ENCODE peak calls at places on chromosomes 16 and 17, in seven cellular contexts. One of them, this sample, is unnamed.

GRCh38 chr17:8997994-8998628 is 23.2 kb upstream of the NTN1 start:
- DNase-seq in right lobe of liver: peak; percentile 66
- DNase-seq in neural progenitor cell: peak; percentile 76
- DNase-seq in OCI-LY7: peak; percentile 73
- DNase-seq in brain microvascular endothelial cell: peak; percentile 56
- DNase-seq in cardiac muscle cell: peak; percentile 68
- DNase-seq in astrocyte of the cerebellum: peak; percentile 9
- DNase-seq in this sample: no peak

GRCh38 chr17:14334919-14335318 is 34.0 kb downstream of the HS3ST3B1 start:
- DNase-seq in right lobe of liver: no peak
- DNase-seq in neural progenitor cell: no peak
- DNase-seq in OCI-LY7: no peak
- DNase-seq in brain microvascular endothelial cell: no peak
- DNase-seq in cardiac muscle cell: peak; percentile 46
- DNase-seq in astrocyte of the cerebellum: no peak
- DNase-seq in this sample: no peak

GRCh38 chr17:2706911-2707510 is 4.6 kb downstream of the CLUH start:
- DNase-seq in right lobe of liver: peak; percentile 40
- DNase-seq in neural progenitor cell: no peak
- DNase-seq in OCI-LY7: no peak
- DNase-seq in brain microvascular endothelial cell: no peak
- DNase-seq in cardiac muscle cell: no peak
- DNase-seq in astrocyte of the cerebellum: no peak
- DNase-seq in this sample: no peak

GRCh38 chr17:72725432-72726068 is 366.9 kb downstream of the SLC39A11 start:
- DNase-seq in right lobe of liver: peak; percentile 67
- DNase-seq in neural progenitor cell: peak; percentile 85
- DNase-seq in OCI-LY7: peak; percentile 80
- DNase-seq in brain microvascular endothelial cell: peak; percentile 38
- DNase-seq in cardiac muscle cell: peak; percentile 69
- DNase-seq in astrocyte of the cerebellum: peak; percentile 41
- DNase-seq in this sample: no peak

GRCh38 chr16:16007743-16008111 is 58.3 kb downstream of the ABCC1 start:
- DNase-seq in right lobe of liver: no peak
- DNase-seq in neural progenitor cell: no peak
- DNase-seq in OCI-LY7: peak; percentile 94
- DNase-seq in brain microvascular endothelial cell: no peak
- DNase-seq in cardiac muscle cell: no peak
- DNase-seq in astrocyte of the cerebellum: no peak
- DNase-seq in this sample: no peak

GRCh38 chr17:5413682-5414081 is 5.8 kb downstream of the NUP88 start:
- DNase-seq in right lobe of liver: no peak
- DNase-seq in neural progenitor cell: no peak
- DNase-seq in OCI-LY7: no peak
- DNase-seq in brain microvascular endothelial cell: peak; percentile 39
- DNase-seq in cardiac muscle cell: peak; percentile 87
- DNase-seq in astrocyte of the cerebellum: peak; percentile 82
- DNase-seq in this sample: no peak

GRCh38 chr16:14677627-14678026 is 16.5 kb downstream of the PLA2G10 start:
- DNase-seq in right lobe of liver: no peak
- DNase-seq in neural progenitor cell: no peak
- DNase-seq in OCI-LY7: no peak
- DNase-seq in brain microvascular endothelial cell: no peak
- DNase-seq in cardiac muscle cell: no peak
- DNase-seq in astrocyte of the cerebellum: no peak
- DNase-seq in this sample: no peak

GRCh38 chr16:23537390-23537789 is 19.8 kb downstream of the EARS2 start:
- DNase-seq in right lobe of liver: no peak
- DNase-seq in neural progenitor cell: no peak
- DNase-seq in OCI-LY7: no peak
- DNase-seq in brain microvascular endothelial cell: no peak
- DNase-seq in cardiac muscle cell: no peak
- DNase-seq in astrocyte of the cerebellum: no peak
- DNase-seq in this sample: no peak

GRCh38 chr17:71580220-71580619 is 540.6 kb upstream of the SOX9 start:
- DNase-seq in right lobe of liver: no peak
- DNase-seq in neural progenitor cell: no peak
- DNase-seq in OCI-LY7: no peak
- DNase-seq in brain microvascular endothelial cell: no peak
- DNase-seq in cardiac muscle cell: no peak
- DNase-seq in astrocyte of the cerebellum: no peak
- DNase-seq in this sample: no peak

GRCh38 chr17:3959921-3960601 is 4.2 kb downstream of the ATP2A3 start:
- DNase-seq in right lobe of liver: no peak
- DNase-seq in neural progenitor cell: no peak
- DNase-seq in OCI-LY7: no peak
- DNase-seq in brain microvascular endothelial cell: no peak
- DNase-seq in cardiac muscle cell: no peak
- DNase-seq in astrocyte of the cerebellum: no peak
- DNase-seq in this sample: no peak

GRCh38 chr17:12415031-12415430 is 250.7 kb upstream of the MYOCD start:
- DNase-seq in right lobe of liver: no peak
- DNase-seq in neural progenitor cell: no peak
- DNase-seq in OCI-LY7: no peak
- DNase-seq in brain microvascular endothelial cell: peak; percentile 88
- DNase-seq in cardiac muscle cell: no peak
- DNase-seq in astrocyte of the cerebellum: peak; percentile 12
- DNase-seq in this sample: no peak

GRCh38 chr17:20063665-20064648 is 54.8 kb downstream of the SPECC1 start:
- DNase-seq in right lobe of liver: peak; percentile 31
- DNase-seq in neural progenitor cell: no peak
- DNase-seq in OCI-LY7: no peak
- DNase-seq in brain microvascular endothelial cell: peak; percentile 54
- DNase-seq in cardiac muscle cell: peak; percentile 95
- DNase-seq in astrocyte of the cerebellum: peak; percentile 85
- DNase-seq in this sample: peak; percentile 39

GRCh38 chr16:70682239-70683145 is 3.4 kb downstream of the MTSS2 start:
- DNase-seq in right lobe of liver: peak; percentile 76
- DNase-seq in neural progenitor cell: no peak
- DNase-seq in OCI-LY7: no peak
- DNase-seq in brain microvascular endothelial cell: no peak
- DNase-seq in cardiac muscle cell: no peak
- DNase-seq in astrocyte of the cerebellum: no peak
- DNase-seq in this sample: no peak

GRCh38 chr16:62079236-62079635 is 43.0 kb upstream of the CDH8 start:
- DNase-seq in right lobe of liver: no peak
- DNase-seq in neural progenitor cell: no peak
- DNase-seq in OCI-LY7: no peak
- DNase-seq in brain microvascular endothelial cell: peak; percentile 31
- DNase-seq in cardiac muscle cell: no peak
- DNase-seq in astrocyte of the cerebellum: no peak
- DNase-seq in this sample: no peak

GRCh38 chr17:31052187-31052889 is 42.4 kb upstream of the NF1 start:
- DNase-seq in right lobe of liver: peak; percentile 22
- DNase-seq in neural progenitor cell: no peak
- DNase-seq in OCI-LY7: no peak
- DNase-seq in brain microvascular endothelial cell: peak; percentile 94
- DNase-seq in cardiac muscle cell: peak; percentile 95
- DNase-seq in astrocyte of the cerebellum: peak; percentile 97
- DNase-seq in this sample: no peak

GRCh38 chr16:53094013-53094630 is 39.3 kb downstream of the CHD9 start:
- DNase-seq in right lobe of liver: peak; percentile 65
- DNase-seq in neural progenitor cell: no peak
- DNase-seq in OCI-LY7: peak; percentile 71
- DNase-seq in brain microvascular endothelial cell: peak; percentile 48
- DNase-seq in cardiac muscle cell: no peak
- DNase-seq in astrocyte of the cerebellum: no peak
- DNase-seq in this sample: no peak

GRCh38 chr16:77410449-77410848 is 24.4 kb downstream of the ADAMTS18 start:
- DNase-seq in right lobe of liver: no peak
- DNase-seq in neural progenitor cell: no peak
- DNase-seq in OCI-LY7: no peak
- DNase-seq in brain microvascular endothelial cell: no peak
- DNase-seq in cardiac muscle cell: no peak
- DNase-seq in astrocyte of the cerebellum: no peak
- DNase-seq in this sample: no peak

GRCh38 chr17:48177816-48178215 is 70.2 kb downstream of the SNX11 start:
- DNase-seq in right lobe of liver: no peak
- DNase-seq in neural progenitor cell: no peak
- DNase-seq in OCI-LY7: no peak
- DNase-seq in brain microvascular endothelial cell: no peak
- DNase-seq in cardiac muscle cell: no peak
- DNase-seq in astrocyte of the cerebellum: no peak
- DNase-seq in this sample: no peak

GRCh38 chr16:11056090-11056988 is 112.0 kb downstream of the CLEC16A start:
- DNase-seq in right lobe of liver: no peak
- DNase-seq in neural progenitor cell: no peak
- DNase-seq in OCI-LY7: no peak
- DNase-seq in brain microvascular endothelial cell: no peak
- DNase-seq in cardiac muscle cell: peak; percentile 46
- DNase-seq in astrocyte of the cerebellum: no peak
- DNase-seq in this sample: no peak

GRCh38 chr17:71423871-71424546 is 696.8 kb upstream of the SOX9 start:
- DNase-seq in right lobe of liver: no peak
- DNase-seq in neural progenitor cell: no peak
- DNase-seq in OCI-LY7: peak; percentile 95
- DNase-seq in brain microvascular endothelial cell: peak; percentile 52
- DNase-seq in cardiac muscle cell: peak; percentile 12
- DNase-seq in astrocyte of the cerebellum: peak; percentile 28
- DNase-seq in this sample: no peak

GRCh38 chr17:62096401-62096670 is 31.3 kb upstream of the MED13 start:
- DNase-seq in right lobe of liver: no peak
- DNase-seq in neural progenitor cell: no peak
- DNase-seq in OCI-LY7: no peak
- DNase-seq in brain microvascular endothelial cell: no peak
- DNase-seq in cardiac muscle cell: no peak
- DNase-seq in astrocyte of the cerebellum: no peak
- DNase-seq in this sample: no peak

GRCh38 chr16:27769561-27770222 is 219.7 kb downstream of the KATNIP start:
- DNase-seq in right lobe of liver: no peak
- DNase-seq in neural progenitor cell: no peak
- DNase-seq in OCI-LY7: no peak
- DNase-seq in brain microvascular endothelial cell: peak; percentile 59
- DNase-seq in cardiac muscle cell: peak; percentile 56
- DNase-seq in astrocyte of the cerebellum: peak; percentile 95
- DNase-seq in this sample: peak; percentile 90

GRCh38 chr17:46002311-46002972 is 3.4 kb downstream of the STH start:
- DNase-seq in right lobe of liver: peak; percentile 64
- DNase-seq in neural progenitor cell: peak; percentile 74
- DNase-seq in OCI-LY7: peak; percentile 73
- DNase-seq in brain microvascular endothelial cell: peak; percentile 59
- DNase-seq in cardiac muscle cell: peak; percentile 71
- DNase-seq in astrocyte of the cerebellum: peak; percentile 32
- DNase-seq in this sample: no peak

GRCh38 chr16:74501484-74502479 is 80.5 kb upstream of the CLEC18B start:
- DNase-seq in right lobe of liver: no peak
- DNase-seq in neural progenitor cell: no peak
- DNase-seq in OCI-LY7: no peak
- DNase-seq in brain microvascular endothelial cell: no peak
- DNase-seq in cardiac muscle cell: no peak
- DNase-seq in astrocyte of the cerebellum: peak; percentile 19
- DNase-seq in this sample: no peak
- H3K4me3 ChIP-seq in right lobe of liver: no peak overlapping the region
- H3K4me3 ChIP-seq in neural progenitor cell: no peak overlapping the region
- H3K4me3 ChIP-seq in OCI-LY7: no peak overlapping the region
- H3K4me3 ChIP-seq in brain microvascular endothelial cell: no peak overlapping the region
- H3K4me3 ChIP-seq in cardiac muscle cell: no peak overlapping the region
- H3K4me3 ChIP-seq in astrocyte of the cerebellum: no peak overlapping the region
- H3K4me3 ChIP-seq in this sample: no peak overlapping the region

DNA sequence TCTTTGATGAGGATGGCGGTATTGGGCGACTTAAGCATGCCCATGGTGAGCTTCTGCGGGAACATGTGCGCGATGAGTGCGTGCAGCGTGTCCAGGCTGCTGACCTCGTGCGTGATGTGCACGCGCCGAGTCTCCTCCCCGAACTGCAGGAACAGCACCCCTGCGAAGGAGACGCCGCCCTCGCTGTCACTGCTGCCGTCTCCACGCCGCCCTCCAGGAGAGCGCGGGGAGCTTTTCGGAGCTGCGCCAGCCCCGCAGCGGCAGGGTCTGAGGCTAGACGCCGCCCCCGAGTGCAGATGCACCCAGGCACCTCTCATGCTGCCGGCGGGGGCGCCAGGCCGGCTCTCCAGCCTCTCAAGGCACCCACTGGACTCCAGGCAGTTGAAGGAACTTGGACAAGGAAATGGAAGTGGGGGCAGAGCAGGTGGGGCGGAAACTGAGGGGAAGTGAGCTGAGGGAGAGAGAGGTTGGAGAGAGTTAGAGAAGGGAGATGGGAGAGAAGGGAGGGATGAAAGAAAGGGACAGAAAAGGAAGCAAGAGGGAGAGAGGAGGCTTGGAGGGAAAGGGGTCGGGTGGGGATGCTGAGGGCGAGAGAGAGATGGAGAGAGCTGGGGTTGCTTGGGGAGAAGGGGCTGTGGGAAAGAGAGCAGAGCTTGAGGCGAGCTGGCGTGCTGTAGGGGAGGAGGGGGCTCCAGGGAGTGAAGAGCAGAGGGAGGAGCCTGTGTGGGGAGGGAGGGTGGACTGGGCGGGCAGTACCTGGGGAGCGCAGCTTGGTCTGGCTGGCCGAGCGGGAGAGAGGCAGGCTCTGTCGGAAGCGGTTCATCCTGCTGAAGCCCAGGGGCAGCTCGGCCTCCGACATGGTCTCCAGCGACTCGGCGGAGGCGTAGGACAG is 42.1 kb downstream of the SRCIN1 start:
- DNase-seq in right lobe of liver: no peak
- DNase-seq in neural progenitor cell: peak; percentile 84
- DNase-seq in OCI-LY7: no peak
- DNase-seq in brain microvascular endothelial cell: no peak
- DNase-seq in cardiac muscle cell: no peak
- DNase-seq in astrocyte of the cerebellum: no peak
- DNase-seq in this sample: no peak
- H3K4me3 ChIP-seq in right lobe of liver: no peak overlapping the region
- H3K4me3 ChIP-seq in neural progenitor cell: peak overlapping the region; percentile 36
- H3K4me3 ChIP-seq in OCI-LY7: no peak overlapping the region
- H3K4me3 ChIP-seq in brain microvascular endothelial cell: no peak overlapping the region
- H3K4me3 ChIP-seq in cardiac muscle cell: no peak overlapping the region
- H3K4me3 ChIP-seq in astrocyte of the cerebellum: no peak overlapping the region
- H3K4me3 ChIP-seq in this sample: no peak overlapping the region

DNA sequence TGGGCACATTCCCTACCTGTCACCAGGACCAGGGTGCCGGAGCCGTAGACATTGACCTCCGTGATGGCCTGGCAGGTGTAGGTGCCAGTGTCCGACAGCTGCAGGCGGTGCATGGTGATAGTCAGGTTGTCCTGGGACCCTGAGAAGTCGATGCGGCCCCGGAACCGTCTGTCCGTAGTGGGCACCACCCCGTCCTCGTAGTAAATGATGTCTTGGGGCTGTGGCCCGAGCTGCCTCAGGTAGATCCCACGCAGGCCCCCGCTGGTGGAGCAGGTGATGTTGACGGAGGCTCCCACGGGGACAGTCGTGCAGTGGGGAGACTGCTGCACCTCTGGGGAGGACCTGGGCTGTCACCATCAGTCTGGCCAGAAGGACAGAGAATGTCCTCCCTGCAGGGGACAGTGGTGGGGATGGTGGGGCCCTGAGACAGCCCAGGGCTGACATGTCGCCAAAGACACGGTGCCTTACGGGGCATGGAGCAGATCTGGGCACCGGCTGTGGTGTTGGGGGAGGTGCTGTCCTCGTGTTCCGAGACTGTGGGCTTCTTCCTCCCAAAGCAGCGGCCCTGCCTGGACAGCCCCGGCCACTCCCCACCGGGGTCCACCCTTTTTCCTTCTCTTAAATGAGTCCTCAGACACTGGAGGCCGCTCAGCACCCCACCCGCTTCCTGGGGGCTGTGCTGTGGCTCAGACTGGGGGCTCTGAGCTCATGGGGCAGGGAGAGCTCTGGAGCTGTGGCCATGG is 586 bp downstream of the CD7 start:
- DNase-seq in right lobe of liver: no peak
- DNase-seq in neural progenitor cell: no peak
- DNase-seq in OCI-LY7: no peak
- DNase-seq in brain microvascular endothelial cell: no peak
- DNase-seq in cardiac muscle cell: no peak
- DNase-seq in astrocyte of the cerebellum: no peak
- DNase-seq in this sample: no peak
- H3K4me3 ChIP-seq in right lobe of liver: peak overlapping the region; percentile 24
- H3K4me3 ChIP-seq in neural progenitor cell: no peak overlapping the region
- H3K4me3 ChIP-seq in OCI-LY7: no peak overlapping the region
- H3K4me3 ChIP-seq in brain microvascular endothelial cell: no peak overlapping the region
- H3K4me3 ChIP-seq in cardiac muscle cell: no peak overlapping the region
- H3K4me3 ChIP-seq in astrocyte of the cerebellum: no peak overlapping the region
- H3K4me3 ChIP-seq in this sample: no peak overlapping the region

GRCh38 chr17:80774643-80775281 is 216.9 kb upstream of the CHMP6 start:
- DNase-seq in right lobe of liver: no peak
- DNase-seq in neural progenitor cell: no peak
- DNase-seq in OCI-LY7: peak; percentile 53
- DNase-seq in brain microvascular endothelial cell: no peak
- DNase-seq in cardiac muscle cell: no peak
- DNase-seq in astrocyte of the cerebellum: no peak
- DNase-seq in this sample: no peak
- H3K4me3 ChIP-seq in right lobe of liver: no peak overlapping the region
- H3K4me3 ChIP-seq in neural progenitor cell: no peak overlapping the region
- H3K4me3 ChIP-seq in OCI-LY7: peak overlapping the region; percentile 31
- H3K4me3 ChIP-seq in brain microvascular endothelial cell: no peak overlapping the region
- H3K4me3 ChIP-seq in cardiac muscle cell: no peak overlapping the region
- H3K4me3 ChIP-seq in astrocyte of the cerebellum: no peak overlapping the region
- H3K4me3 ChIP-seq in this sample: no peak overlapping the region